ENCODE peak calls at places on chromosomes 4 and X, in five cellular contexts. C is A549, P is colonic mucosa, V is HCT116, R is AG04450. M is an unnamed sample.

GRCh38 chr4:81737865-81738559 is 266.3 kb upstream of the RASGEF1B start:
- DNase-seq in C (no peak), P (no peak), V (no peak), R (no peak), M (no peak)

GRCh38 chrX:102720237-102721168 is at the start of gene GPRASP3:
- DNase-seq in C (peak; percentile 78), P (peak; percentile 81), V (no peak), R (peak; percentile 34), M (no peak)

GRCh38 chr4:3013839-3014350 is 50.5 kb downstream of the GRK4 start:
- DNase-seq in C (no peak), P (no peak), V (no peak), R (no peak), M (no peak)

GRCh38 chrX:137071596-137071995 is 37.8 kb upstream of the GPR101 start:
- DNase-seq in C (no peak), P (no peak), V (no peak), R (no peak), M (no peak)

GRCh38 chrX:11380187-11380586 is 87.0 kb downstream of the AMELX start:
- DNase-seq in C (no peak), P (no peak), V (no peak), R (no peak), M (no peak)

GRCh38 chr4:140186651-140187315 is 32.8 kb upstream of the MAML3 start:
- DNase-seq in C (peak; percentile 22), P (peak; percentile 75), V (peak; percentile 34), R (peak; percentile 10), M (no peak)

GRCh38 chr4:138669479-138670165 is 346.0 kb upstream of the NOCT start:
- DNase-seq in C (no peak), P (no peak), V (no peak), R (peak; percentile 81), M (no peak)

GRCh38 chr4:70505152-70505748 is 13.1 kb upstream of the AMTN start:
- DNase-seq in C (peak; percentile 13), P (peak; percentile 50), V (peak; percentile 42), R (peak; percentile 7), M (peak; percentile 68)

GRCh38 chr4:7198440-7199128 is 6.2 kb downstream of the SORCS2 start:
- DNase-seq in C (no peak), P (no peak), V (no peak), R (no peak), M (no peak)

GRCh38 chrX:120251471-120252011 is 929 bp downstream of the ZBTB33 start:
- DNase-seq in C (peak; percentile 31), P (peak; percentile 42), V (no peak), R (no peak), M (peak; percentile 47)

DNA sequence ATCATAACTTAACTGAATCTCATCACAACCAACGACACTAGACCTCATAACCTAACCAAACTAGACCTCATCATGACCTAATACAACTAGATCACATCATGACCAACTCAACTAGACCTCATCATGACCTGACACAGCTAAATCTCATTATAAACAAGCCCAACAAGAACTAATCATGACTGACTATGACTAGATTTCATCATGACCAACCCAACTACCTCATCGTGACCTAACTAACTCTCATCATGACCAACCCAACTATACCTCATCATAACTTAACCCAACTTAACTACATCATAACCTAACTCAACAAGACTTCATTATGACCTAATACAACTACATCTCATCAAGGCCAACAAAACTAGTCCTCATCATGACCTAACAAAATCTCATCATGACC is 86.8 kb downstream of the DHRSX start:
- DNase-seq in C (no peak), P (no peak), V (no peak), R (no peak), M (no peak)
- H3K9me3 ChIP-seq in C (no peaks in the 10 kb centered on the region), P (no peaks in the 10 kb centered on the region), V (no peaks in the 10 kb centered on the region), R (no peaks in the 10 kb centered on the region), M (no peaks in the 10 kb centered on the region)

GRCh38 chr4:19455850-19456602 is 795.7 kb upstream of the SLIT2 start:
- DNase-seq in C (no peak), P (no peak), V (peak; percentile 24), R (no peak), M (no peak)

DNA sequence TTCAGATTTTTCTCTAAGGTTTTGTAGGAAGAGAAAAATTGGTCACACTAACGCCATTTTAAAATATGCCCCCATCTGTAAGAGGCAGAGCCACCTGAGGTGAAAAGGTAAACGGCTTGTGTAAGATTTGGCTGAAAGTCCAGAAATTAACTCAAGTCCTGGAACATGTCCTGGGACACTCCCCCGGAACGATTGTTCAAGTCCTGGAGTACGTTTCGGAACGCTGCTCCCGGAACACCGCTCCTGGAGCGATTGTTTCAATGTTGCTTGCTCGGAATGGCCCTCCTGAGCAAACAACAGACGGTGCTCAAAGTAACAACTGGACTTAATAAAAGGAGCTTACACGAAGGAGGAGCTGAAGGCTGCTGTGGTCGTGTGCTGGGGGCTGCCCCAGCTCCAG is 796.5 kb upstream of the SLIT2 start:
- DNase-seq in C (no peak), P (no peak), V (peak; percentile 45), R (no peak), M (no peak)
- H3K4me3 ChIP-seq in C (no peak overlapping the region), P (no peak overlapping the region), V (peak overlapping the region; percentile 69), R (no peak overlapping the region), M (no peak overlapping the region)

DNA sequence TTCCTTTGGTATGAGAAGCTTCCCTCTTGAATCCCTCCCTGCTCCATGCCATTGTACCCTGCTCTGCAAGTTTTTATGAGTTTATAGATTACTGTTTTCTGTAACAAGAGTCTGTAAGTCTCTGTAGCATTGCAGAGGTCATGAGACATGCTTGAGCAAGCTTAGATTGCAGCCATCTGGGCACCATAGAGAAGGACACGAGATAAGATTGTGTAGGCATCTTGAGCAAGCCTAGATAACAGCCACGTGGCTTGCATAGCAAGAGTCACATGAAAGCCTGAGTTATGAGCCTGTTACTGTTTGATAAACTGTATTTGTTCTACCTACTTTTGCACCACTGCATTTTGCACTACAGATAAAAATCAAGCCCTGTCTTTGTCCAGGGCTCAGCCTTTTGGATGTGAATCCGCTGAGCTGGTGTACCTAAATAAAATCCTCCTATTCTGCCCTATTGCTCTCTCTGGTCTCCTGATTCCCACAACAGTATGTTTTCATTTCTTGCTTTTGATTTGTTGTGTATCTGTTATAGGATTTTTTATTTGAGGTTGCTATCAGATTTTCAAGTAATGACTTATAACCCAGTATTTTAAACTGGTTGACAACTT is 127.4 kb upstream of the ANKRD50 start:
- DNase-seq in C (no peak), P (no peak), V (peak; percentile 12), R (no peak), M (no peak)
- H3K9me3 ChIP-seq in C (peaks cover 2% of the 10 kb centered on the region), P (no peaks in the 10 kb centered on the region), V (no peaks in the 10 kb centered on the region), R (peaks cover 8% of the 10 kb centered on the region), M (peaks cover 17% of the 10 kb centered on the region)

GRCh38 chr4:1873291-1873690 is 2.1 kb downstream of the NSD2 start:
- DNase-seq in C (no peak), P (no peak), V (no peak), R (no peak), M (no peak)
- H3K4me3 ChIP-seq in C (peak overlapping the region; percentile 85), P (no peak overlapping the region), V (no peak overlapping the region), R (peak overlapping the region; percentile 76), M (no peak overlapping the region)

DNA sequence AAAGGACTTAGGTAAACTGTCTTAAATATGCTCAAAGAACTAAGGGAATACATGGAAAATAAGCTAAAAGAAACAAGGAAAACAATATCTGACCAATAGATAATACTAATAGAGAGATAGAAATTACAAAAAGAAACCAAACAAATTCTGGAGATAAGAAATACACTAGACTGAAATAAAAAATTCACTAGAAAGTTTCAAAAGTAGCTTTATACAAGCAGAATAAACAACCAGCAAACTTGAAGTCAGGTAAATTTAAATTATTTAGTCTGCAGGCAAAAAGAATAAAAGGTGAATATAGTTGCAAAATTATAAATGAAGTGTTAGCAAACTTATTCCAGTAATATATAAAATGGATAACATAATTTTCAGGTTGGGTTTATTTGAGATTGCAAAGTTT is 760.9 kb upstream of the INTU start:
- DNase-seq in C (no peak), P (no peak), V (no peak), R (no peak), M (no peak)
- H3K9me3 ChIP-seq in C (no peaks in the 10 kb centered on the region), P (no peaks in the 10 kb centered on the region), V (no peaks in the 10 kb centered on the region), R (peaks cover 8% of the 10 kb centered on the region), M (peaks cover 15% of the 10 kb centered on the region)

DNA sequence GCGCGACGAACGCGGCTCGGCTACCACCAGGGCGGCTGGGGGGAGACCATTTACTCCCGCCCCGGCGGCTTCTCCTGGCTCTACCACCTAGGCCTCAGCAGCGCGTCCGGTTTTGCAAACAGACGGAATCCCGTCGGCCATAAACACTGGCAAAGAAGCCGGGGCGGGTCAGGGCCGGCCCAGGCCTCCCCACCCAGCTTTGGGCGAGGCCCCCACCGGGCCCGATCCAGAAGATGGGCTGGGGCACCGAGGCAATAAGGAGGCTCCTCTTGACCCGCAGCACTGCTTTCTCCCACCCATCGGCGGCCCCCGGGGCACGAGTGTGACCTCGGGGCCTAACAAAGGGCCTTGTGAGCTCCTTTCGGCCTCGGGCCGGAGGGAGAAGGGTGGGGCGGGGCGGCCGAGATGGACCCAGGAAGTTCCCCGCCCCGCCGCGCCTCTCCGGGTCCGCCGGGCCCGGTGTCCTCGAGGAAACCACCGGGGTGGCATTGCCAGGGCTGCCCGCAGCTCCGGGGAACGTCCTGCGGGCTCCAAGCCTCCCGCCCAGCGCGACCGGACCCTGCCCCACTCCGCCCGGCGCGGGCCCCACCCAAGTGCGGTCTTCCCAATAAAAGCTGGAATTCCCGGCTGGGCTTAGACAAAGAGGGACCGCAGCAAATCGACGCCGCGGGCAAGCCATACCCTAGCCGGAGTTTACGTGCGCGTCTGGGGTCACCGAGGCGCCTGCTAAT is 5.9 kb downstream of the BCOR start:
- DNase-seq in C (no peak), P (peak; percentile 68), V (no peak), R (no peak), M (no peak)
- H3K4me3 ChIP-seq in C (no peak overlapping the region), P (peak overlapping the region; percentile 7), V (peak overlapping the region; percentile 61), R (no peak overlapping the region), M (no peak overlapping the region)

DNA sequence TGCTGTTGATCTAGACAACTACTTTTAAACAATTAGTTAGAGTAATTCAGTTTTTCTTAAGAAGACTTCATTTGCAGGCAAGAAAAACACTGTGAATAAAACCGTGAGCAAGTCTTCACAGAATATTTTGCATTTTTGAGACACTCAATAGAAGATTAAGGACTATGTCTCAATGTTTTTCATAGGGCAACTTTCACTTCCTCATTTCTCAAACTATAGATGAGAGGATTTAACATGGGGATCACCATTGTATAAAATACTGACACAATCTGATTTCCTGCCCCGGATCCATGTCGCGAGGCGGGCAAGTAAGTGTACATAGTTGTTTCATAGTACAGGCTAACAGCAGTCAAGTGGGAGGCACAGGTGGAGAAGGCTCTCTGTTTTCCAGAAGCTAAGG is 108.8 kb upstream of the IGSF1 start:
- DNase-seq in C (no peak), P (no peak), V (no peak), R (no peak), M (no peak)
- H3K9me3 ChIP-seq in C (no peaks in the 10 kb centered on the region), P (no peaks in the 10 kb centered on the region), V (no peaks in the 10 kb centered on the region), R (no peaks in the 10 kb centered on the region), M (no peaks in the 10 kb centered on the region)

DNA sequence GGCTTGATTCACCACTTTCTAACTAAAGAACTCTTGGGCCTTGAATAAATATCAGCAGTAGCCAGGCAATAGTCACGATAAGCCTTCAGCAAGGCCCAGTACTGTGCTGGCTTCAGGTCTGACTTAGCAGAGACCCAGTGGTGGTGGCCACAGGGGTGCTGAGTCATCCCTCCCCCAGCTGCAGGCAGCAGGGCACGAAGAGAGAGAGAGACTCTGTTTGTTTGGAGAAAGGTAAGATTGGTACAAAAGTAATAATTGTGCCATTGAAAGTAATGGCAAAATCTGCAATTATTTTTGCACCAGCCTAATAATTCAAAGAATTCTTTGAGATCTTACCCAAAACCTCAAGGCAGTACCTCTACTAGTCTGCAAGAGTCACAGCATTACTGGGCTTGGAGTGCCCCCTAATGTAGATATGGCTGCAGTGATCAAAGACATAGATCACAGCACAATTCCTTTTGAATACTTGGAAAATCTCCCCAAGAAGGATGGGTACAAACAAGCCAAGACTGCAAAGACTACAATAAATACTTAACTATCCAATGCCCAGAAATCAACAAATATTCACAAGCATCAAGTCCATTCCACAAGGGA is 159.5 kb upstream of the USP38 start:
- DNase-seq in C (no peak), P (no peak), V (peak; percentile 50), R (no peak), M (peak; percentile 63)
- H3K4me3 ChIP-seq in C (no peak overlapping the region), P (no peak overlapping the region), V (no peak overlapping the region), R (no peak overlapping the region), M (no peak overlapping the region)